ENCODE peak calls at places on chromosome 1, in seven cellular contexts. W is activated CD4-positive, CD25-positive, alpha-beta regulatory T cell; I is EH; Z is hypothalamus; H is GM12891; C is mesenchymal stem cell; B is head of caudate nucleus. G is an unnamed sample.

GRCh38 chr1:21508580-21509350 is 458 bp upstream of the ALPL start:
- DNase-seq in W (peak), I (peak), Z (peak), H (peak), C (peak), B (no peak), G (no peak)

GRCh38 chr1:9652379-9653194 is 1.1 kb downstream of the PIK3CD start:
- DNase-seq in W (peak), I (peak), Z (no peak), H (no peak), C (no peak), B (no peak), G (no peak)

GRCh38 chr1:99738858-99739465 is 27.5 kb downstream of the FRRS1 start:
- DNase-seq in W (no peak), I (no peak), Z (no peak), H (no peak), C (no peak), B (no peak), G (no peak)

GRCh38 chr1:28986296-28986910 is 72.0 kb downstream of the EPB41 start:
- DNase-seq in W (no peak), I (no peak), Z (no peak), H (no peak), C (no peak), B (no peak), G (no peak)

GRCh38 chr1:233944596-233944995 is 40.1 kb downstream of the SLC35F3 start:
- DNase-seq in W (no peak), I (no peak), Z (no peak), H (no peak), C (no peak), B (no peak), G (no peak)

GRCh38 chr1:184380468-184380867 is 6.4 kb upstream of the C1orf21 start:
- DNase-seq in W (no peak), I (no peak), Z (no peak), H (no peak), C (no peak), B (no peak), G (no peak)

GRCh38 chr1:211036701-211037494 is 97.0 kb downstream of the KCNH1 start:
- DNase-seq in W (no peak), I (peak), Z (no peak), H (no peak), C (peak), B (no peak), G (peak)

GRCh38 chr1:31931241-31932225 is 6.6 kb downstream of the PTP4A2 start:
- DNase-seq in W (no peak), I (peak), Z (no peak), H (no peak), C (peak), B (no peak), G (no peak)

GRCh38 chr1:220881918-220882891 is 3.0 kb downstream of the HLX start:
- DNase-seq in W (no peak), I (peak), Z (no peak), H (no peak), C (peak), B (no peak), G (peak)

GRCh38 chr1:161046574-161047167 is 894 bp upstream of the USF1 start:
- DNase-seq in W (no peak), I (no peak), Z (no peak), H (no peak), C (no peak), B (no peak), G (no peak)